ENCODE peak calls at places on chromosome X, in nine cellular contexts. Y is IMR-90, M is AG09309, L is pancreas, G is foreskin fibroblast, X is uterus, I is cardiac muscle cell, Z is cardiac fibroblast, O is fibroblast of lung. K is an unnamed sample.

GRCh38 chrX:38669425-38669824 is 108.1 kb downstream of the TSPAN7 start:
- DNase-seq in X (no peak), Z (no peak), M (no peak), L (no peak), I (no peak), G (no peak), Y (no peak), O (no peak), K (no peak)

GRCh38 chrX:53997751-53998150 is 46.5 kb downstream of the PHF8 start:
- DNase-seq in O (no peak), Z (no peak), Y (no peak), G (no peak), X (no peak), L (no peak), M (no peak), I (no peak), K (no peak)

GRCh38 chrX:110226931-110227330 is 91.0 kb downstream of the AMMECR1 start:
- DNase-seq in I (no peak), X (no peak), L (no peak), Z (peak), G (no peak), M (no peak), O (no peak), Y (peak), K (no peak)

GRCh38 chrX:31329298-31329697 is 257.5 kb upstream of the FTHL17 start:
- DNase-seq in Y (peak), O (no peak), G (no peak), L (no peak), Z (no peak), I (no peak), M (no peak), X (no peak), K (no peak)

GRCh38 chrX:101668143-101668542 is 8.5 kb upstream of the ARMCX2 start:
- DNase-seq in Z (no peak), Y (no peak), G (no peak), O (no peak), L (no peak), I (no peak), M (no peak), X (no peak), K (no peak)

GRCh38 chrX:75155454-75155829 is 641 bp downstream of the ABCB7 start:
- DNase-seq in I (no peak), Y (peak), X (no peak), M (no peak), L (no peak), O (peak), G (no peak), Z (peak), K (peak)

GRCh38 chrX:155745792-155746191 is 133.0 kb upstream of the TMLHE start:
- DNase-seq in X (no peak), Z (peak), Y (peak), G (no peak), O (peak), I (peak), L (no peak), M (no peak), K (peak)

GRCh38 chrX:12978205-12979010 is 3.5 kb downstream of the TMSB4X start:
- DNase-seq in Z (peak), L (peak), O (peak), G (peak), I (no peak), X (peak), M (no peak), Y (peak), K (peak)

GRCh38 chrX:41043950-41044349 is 41.3 kb upstream of the USP9X start:
- DNase-seq in M (no peak), Z (peak), L (no peak), X (no peak), Y (peak), O (peak), G (peak), I (no peak), K (peak)

GRCh38 chrX:103417933-103418332 is 41.6 kb downstream of the BEX3 start:
- DNase-seq in I (no peak), Z (peak), G (no peak), M (no peak), L (no peak), O (no peak), Y (peak), X (no peak), K (peak)

GRCh38 chrX:119516157-119516702 is 48.0 kb downstream of the SLC25A5 start:
- DNase-seq in Z (peak), G (peak), X (no peak), M (no peak), L (peak), O (peak), I (peak), Y (peak), K (peak)

GRCh38 chrX:145002776-145003175 is 244.5 kb upstream of the SPANXN1 start:
- DNase-seq in L (no peak), Z (peak), I (no peak), M (no peak), X (no peak), O (no peak), G (no peak), Y (no peak), K (peak)

GRCh38 chrX:21798677-21799219 is 40.7 kb upstream of the MBTPS2 start:
- DNase-seq in L (peak), X (no peak), O (peak), Z (peak), Y (peak), I (no peak), G (peak), M (no peak), K (peak)

GRCh38 chrX:69152398-69152797 is 12.9 kb downstream of the PJA1 start:
- DNase-seq in G (no peak), X (no peak), L (peak), Y (no peak), O (no peak), I (no peak), Z (no peak), M (no peak), K (no peak)

GRCh38 chrX:6383911-6384310 is 151.0 kb downstream of the VCX3A start:
- DNase-seq in X (no peak), I (no peak), Z (no peak), L (no peak), Y (no peak), O (no peak), G (no peak), M (no peak), K (no peak)

GRCh38 chrX:124455966-124456365 is 109.6 kb downstream of the SH2D1A start:
- DNase-seq in X (no peak), I (no peak), M (no peak), L (no peak), G (no peak), Y (no peak), Z (no peak), O (no peak), K (no peak)

GRCh38 chrX:40107291-40108083 is 9.7 kb upstream of the BCOR start:
- DNase-seq in M (no peak), O (no peak), G (no peak), L (peak), Y (no peak), Z (peak), X (peak), I (peak), K (no peak)

DNA sequence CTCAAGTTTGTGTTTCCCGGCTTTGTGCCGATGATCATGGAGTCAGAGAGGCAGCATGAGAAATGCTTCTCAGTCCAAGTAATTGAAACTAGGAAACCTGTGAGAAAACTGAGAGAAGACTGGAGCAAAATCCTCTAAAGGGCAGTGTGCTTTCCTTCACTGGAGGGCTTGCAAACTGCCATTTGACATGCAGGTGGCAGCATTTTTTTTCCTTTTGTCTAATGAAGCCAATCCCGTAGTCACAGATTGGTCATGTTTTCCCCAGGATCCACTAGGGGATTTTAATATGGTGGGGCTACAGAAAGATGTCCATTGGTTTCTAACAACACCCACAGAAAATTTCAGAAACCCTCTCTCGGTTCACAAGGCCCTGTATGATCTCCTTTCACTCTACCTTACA is 117.4 kb upstream of the NUDT10 start:
- DNase-seq in X (no peak), I (peak), G (no peak), O (no peak), Z (no peak), L (no peak), M (no peak), Y (no peak), K (no peak)
- TF ChIP-seq CTCF in X (no peak), I (no peak), G (no peak), O (no peak), Z (no peak), L (no peak), M (no peak), Y (no peak), K (no peak)

GRCh38 chrX:151873096-151873495 is 39.6 kb upstream of the MAGEA4 start:
- DNase-seq in L (no peak), Z (peak), M (no peak), X (no peak), Y (no peak), O (no peak), I (no peak), G (no peak), K (no peak)
- H3K4me3 ChIP-seq in L (no peak), Z (no peak), M (no peak), X (no peak), Y (no peak), O (no peak), I (no peak), G (no peak), K (no peak)

GRCh38 chrX:3960952-3961351 is 247.5 kb upstream of the PRKX start:
- DNase-seq in G (no peak), Y (no peak), Z (no peak), I (no peak), L (no peak), O (no peak), X (no peak), M (no peak), K (no peak)

GRCh38 chrX:3963980-3964379 is 250.5 kb upstream of the PRKX start:
- DNase-seq in M (no peak), O (no peak), L (no peak), X (no peak), Y (no peak), I (no peak), G (no peak), Z (no peak), K (no peak)

GRCh38 chrX:3962511-3963350 is 249.3 kb upstream of the PRKX start:
- DNase-seq in Z (peak), G (no peak), O (peak), Y (peak), M (no peak), X (no peak), I (peak), L (peak), K (peak)
- TF ChIP-seq CTCF in Z (peak), G (peak), O (peak), Y (peak), M (peak), X (peak), I (peak), L (peak), K (peak)

DNA sequence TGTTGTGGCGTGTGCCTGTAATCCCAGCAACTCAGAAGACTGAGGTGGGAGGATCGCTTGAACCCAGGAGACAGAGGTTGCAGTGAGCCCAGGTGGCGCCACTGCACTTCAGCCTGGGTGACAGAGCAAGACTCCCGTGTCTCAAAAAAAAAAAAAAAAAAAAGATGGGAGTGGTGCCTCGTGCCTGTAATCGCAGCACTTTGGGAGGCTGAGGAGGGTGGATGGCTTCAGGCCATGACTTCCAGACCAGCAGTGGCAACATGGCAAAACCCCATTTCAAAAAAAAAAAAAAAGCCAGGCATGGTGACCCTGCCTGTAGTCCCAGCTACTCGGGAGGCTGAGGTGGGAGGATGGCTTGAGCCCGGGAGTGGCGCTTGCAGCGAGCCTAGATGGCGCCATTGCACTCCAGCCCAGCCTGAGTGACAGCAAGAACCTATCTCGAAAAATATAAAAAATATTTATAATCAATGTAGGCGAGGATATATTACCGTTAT is 27.0 kb downstream of the EIF2S3 start:
- DNase-seq in G (peak), I (peak), M (no peak), Y (peak), Z (peak), X (peak), O (peak), L (peak), K (peak)
- H3K4me3 ChIP-seq in G (peak), I (no peak), M (no peak), Y (no peak), Z (no peak), X (no peak), O (no peak), L (no peak), K (peak)

GRCh38 chrX:45851434-45851991 is 650.8 kb upstream of the DIPK2B start:
- DNase-seq in O (no peak), Y (no peak), G (no peak), L (peak), Z (no peak), X (peak), I (peak), M (no peak), K (no peak)

GRCh38 chrX:45850775-45851433 is 650.2 kb upstream of the DIPK2B start:
- DNase-seq in I (peak), Z (peak), L (peak), O (peak), G (no peak), Y (peak), X (peak), M (no peak), K (peak)

GRCh38 chrX:45850197-45850774 is 649.6 kb upstream of the DIPK2B start:
- DNase-seq in X (no peak), L (no peak), Z (peak), O (peak), M (no peak), Y (no peak), I (peak), G (no peak), K (peak)

GRCh38 chrX:45849261-45849660 is 648.6 kb upstream of the DIPK2B start:
- DNase-seq in I (peak), L (no peak), X (no peak), G (peak), M (peak), Z (peak), Y (peak), O (peak), K (peak)

GRCh38 chrX:45852884-45853283 is 652.2 kb upstream of the DIPK2B start:
- DNase-seq in Z (peak), G (no peak), I (no peak), O (no peak), L (no peak), Y (no peak), X (no peak), M (no peak), K (no peak)
- TF ChIP-seq CTCF in Z (no peak), G (no peak), I (no peak), O (no peak), L (no peak), Y (no peak), X (no peak), M (no peak), K (no peak)

DNA sequence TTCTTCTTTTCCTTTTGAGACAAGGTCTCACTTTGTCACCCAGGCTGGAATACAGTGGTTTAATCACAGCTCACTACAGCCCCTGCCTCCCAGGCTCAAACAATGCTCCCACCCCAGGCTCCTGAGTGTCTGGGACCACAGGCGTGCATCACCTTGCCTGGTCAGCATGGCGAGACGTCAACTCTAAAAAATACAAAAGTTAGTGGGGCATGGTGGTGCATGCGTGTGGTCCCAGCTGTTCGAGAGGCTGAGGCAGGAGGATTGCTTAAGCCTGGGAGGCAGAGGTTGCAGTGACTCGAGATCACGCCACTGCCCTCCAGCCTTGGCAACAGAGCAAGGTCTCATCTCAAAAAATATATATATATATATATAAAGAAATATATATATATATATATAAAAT is 242.4 kb downstream of the SHOX start:
- DNase-seq in X (no peak), M (no peak), Y (no peak), Z (no peak), L (no peak), I (no peak), O (no peak), G (no peak), K (no peak)
- H3K4me3 ChIP-seq in X (no peak), M (no peak), Y (no peak), Z (no peak), L (no peak), I (no peak), O (no peak), G (no peak), K (no peak)

GRCh38 chrX:71099736-71100135 is 4.1 kb downstream of the FOXO4 start:
- DNase-seq in G (no peak), O (no peak), Y (no peak), L (no peak), Z (no peak), X (no peak), M (no peak), I (no peak), K (no peak)

GRCh38 chrX:71098951-71099506 is 3.4 kb downstream of the FOXO4 start:
- DNase-seq in X (no peak), Y (no peak), L (no peak), G (no peak), I (no peak), O (no peak), M (no peak), Z (no peak), K (no peak)

GRCh38 chrX:71095971-71096701 is 485 bp downstream of the FOXO4 start:
- DNase-seq in M (no peak), I (no peak), Y (peak), Z (no peak), X (no peak), O (no peak), L (no peak), G (peak), K (no peak)

GRCh38 chrX:71096702-71097032 is 1.0 kb downstream of the FOXO4 start:
- DNase-seq in X (no peak), Y (no peak), M (no peak), Z (no peak), G (no peak), I (no peak), L (no peak), O (no peak), K (no peak)

GRCh38 chrX:71098302-71098701 is 2.7 kb downstream of the FOXO4 start:
- DNase-seq in O (peak), G (peak), I (peak), M (no peak), X (peak), Y (peak), L (no peak), Z (peak), K (peak)
- TF ChIP-seq CTCF in O (peak), G (peak), I (peak), M (peak), X (peak), Y (peak), L (no peak), Z (peak), K (peak)

GRCh38 chrX:17592117-17592516 is 145.2 kb upstream of the SCML1 start:
- DNase-seq in Y (peak), X (no peak), I (no peak), G (no peak), M (no peak), L (no peak), Z (peak), O (no peak), K (peak)
- H3K4me3 ChIP-seq in Y (peak), X (no peak), I (no peak), G (peak), M (no peak), L (no peak), Z (peak), O (no peak), K (no peak)